ENCODE peak calls at places on chromosome 17, in six cellular contexts. D is SK-N-SH, N is neural progenitor cell, U is GM23338, A is hepatocyte, H is PC-3. G is an unnamed sample.

GRCh38 chr17:2566056-2566455 is 27.4 kb upstream of the PAFAH1B1 start:
- DNase-seq in D (no peak), N (no peak), U (no peak), A (no peak), H (no peak), G (no peak)

GRCh38 chr17:29855686-29856085 is 74.3 kb downstream of the SSH2 start:
- DNase-seq in D (no peak), N (no peak), U (no peak), A (no peak), H (no peak), G (no peak)

GRCh38 chr17:2894782-2895181 is 98.5 kb downstream of the RAP1GAP2 start:
- DNase-seq in D (no peak), N (no peak), U (no peak), A (peak; percentile 67), H (no peak), G (no peak)

GRCh38 chr17:32350662-32351418 is 883 bp downstream of the ZNF207 start:
- DNase-seq in D (peak; percentile 37), N (peak; percentile 50), U (peak; percentile 49), A (peak; percentile 71), H (peak; percentile 38), G (peak; percentile 72)

GRCh38 chr17:50583636-50584035 is 23.1 kb downstream of the CACNA1G start:
- DNase-seq in D (no peak), N (no peak), U (peak; percentile 51), A (no peak), H (no peak), G (no peak)

GRCh38 chr17:35907691-35908090 is 22.9 kb downstream of the RDM1 start:
- DNase-seq in D (no peak), N (no peak), U (no peak), A (no peak), H (no peak), G (no peak)

GRCh38 chr17:1714980-1715802 is 5.0 kb upstream of the TLCD2 start:
- DNase-seq in D (peak; percentile 62), N (peak; percentile 64), U (peak; percentile 74), A (peak; percentile 95), H (peak; percentile 86), G (no peak)

GRCh38 chr17:2089021-2089422 is 34.1 kb downstream of the HIC1 start:
- DNase-seq in D (no peak), N (no peak), U (no peak), A (no peak), H (no peak), G (no peak)

GRCh38 chr17:6240601-6241000 is 170.4 kb downstream of the WSCD1 start:
- DNase-seq in D (no peak), N (no peak), U (no peak), A (no peak), H (no peak), G (no peak)

GRCh38 chr17:81511800-81512559 is 619 bp downstream of the ACTG1 start:
- DNase-seq in D (no peak), N (no peak), U (no peak), A (no peak), H (no peak), G (peak; percentile 52)

GRCh38 chr17:390025-390424 is 37.4 kb upstream of the RPH3AL start:
- DNase-seq in D (no peak), N (no peak), U (no peak), A (no peak), H (no peak), G (no peak)

GRCh38 chr17:82835766-82836512 is 3.9 kb downstream of the ZNF750 start:
- DNase-seq in D (no peak), N (no peak), U (peak; percentile 39), A (no peak), H (no peak), G (no peak)

GRCh38 chr17:78324391-78325075 is 35.3 kb downstream of the SOCS3 start:
- DNase-seq in D (peak; percentile 89), N (peak; percentile 62), U (peak; percentile 71), A (peak; percentile 78), H (no peak), G (no peak)

GRCh38 chr17:36602924-36603384 is 1.6 kb downstream of the MRM1 start:
- DNase-seq in D (peak; percentile 88), N (peak; percentile 84), U (peak; percentile 84), A (peak; percentile 80), H (peak; percentile 72), G (peak; percentile 82)

GRCh38 chr17:7858487-7858832 is 657 bp downstream of the CYB5D1 start:
- DNase-seq in D (no peak), N (peak; percentile 88), U (peak; percentile 89), A (peak; percentile 73), H (peak; percentile 40), G (peak; percentile 83)

GRCh38 chr17:75828051-75828400 is 16.2 kb downstream of the UNC13D start:
- DNase-seq in D (no peak), N (no peak), U (peak; percentile 54), A (no peak), H (no peak), G (no peak)

GRCh38 chr17:62676952-62677596 is 49.6 kb downstream of the MRC2 start:
- DNase-seq in D (peak; percentile 33), N (no peak), U (no peak), A (no peak), H (no peak), G (no peak)

GRCh38 chr17:4881761-4882555 is 17.4 kb upstream of the C17orf107 start:
- DNase-seq in D (peak; percentile 76), N (peak; percentile 79), U (peak; percentile 93), A (peak; percentile 88), H (peak; percentile 67), G (peak; percentile 65)

GRCh38 chr17:43737722-43738121 is 20.9 kb downstream of the SOST start:
- DNase-seq in D (no peak), N (no peak), U (no peak), A (no peak), H (no peak), G (no peak)

GRCh38 chr17:65053354-65053881 is 3.1 kb downstream of the GNA13 start:
- DNase-seq in D (no peak), N (no peak), U (no peak), A (no peak), H (no peak), G (no peak)
- H3K27ac ChIP-seq in D (no peak overlapping the region), N (no peak overlapping the region), U (no peak overlapping the region), A (peak overlapping the region; percentile 100), H (no peak overlapping the region), G (peak overlapping the region; percentile 84)

DNA sequence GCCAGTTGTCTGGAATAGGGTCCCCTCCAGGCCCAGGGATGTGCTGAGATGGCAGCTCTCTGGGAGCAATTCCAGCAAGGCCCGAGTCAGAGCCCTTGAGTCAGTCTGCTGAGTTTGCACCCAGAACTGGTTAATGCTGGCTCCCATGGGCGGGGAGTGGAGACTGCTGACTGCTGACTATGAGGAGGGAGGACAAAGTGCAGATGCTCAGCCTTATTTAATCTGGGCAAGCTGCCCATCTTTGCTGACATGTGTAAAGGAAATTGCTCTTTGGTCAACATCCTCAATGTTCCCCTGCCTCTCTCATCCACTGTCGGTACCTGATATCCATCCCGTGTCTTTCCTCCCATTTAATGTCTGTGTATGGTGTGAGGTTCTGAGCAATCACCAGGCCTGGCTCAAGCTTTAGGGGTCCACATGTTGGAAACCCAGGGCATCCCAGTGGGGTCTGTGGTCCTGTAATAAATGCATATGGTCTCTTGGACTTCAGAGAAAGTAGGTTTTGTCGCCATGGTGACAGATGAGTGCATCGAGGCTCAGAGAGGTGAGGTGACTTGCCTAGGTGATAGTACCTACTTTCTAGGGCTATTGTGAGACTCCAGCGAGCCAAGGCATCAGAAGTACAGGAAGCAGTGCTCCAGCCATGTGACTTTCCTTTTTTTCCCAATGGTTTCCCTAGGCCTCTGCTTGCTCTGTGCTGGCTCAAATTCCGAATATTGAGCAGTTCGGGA is 20.0 kb upstream of the RNF135 start:
- DNase-seq in D (peak; percentile 78), N (no peak), U (no peak), A (peak; percentile 91), H (peak; percentile 46), G (no peak)
- TF ChIP-seq EZH2phosphoT487 in D (no peak), N (no peak), U (no peak), A (no peak), H (no peak), G (no peak)

GRCh38 chr17:64661981-64662773 is at the start of gene SMURF2:
- DNase-seq in D (peak; percentile 100), N (peak; percentile 90), U (peak; percentile 80), A (peak; percentile 90), H (peak; percentile 74), G (peak; percentile 88)
- TF ChIP-seq CTCF in D (peak; percentile 30), N (no peak), U (no peak), A (no peak), H (no peak), G (no peak)

DNA sequence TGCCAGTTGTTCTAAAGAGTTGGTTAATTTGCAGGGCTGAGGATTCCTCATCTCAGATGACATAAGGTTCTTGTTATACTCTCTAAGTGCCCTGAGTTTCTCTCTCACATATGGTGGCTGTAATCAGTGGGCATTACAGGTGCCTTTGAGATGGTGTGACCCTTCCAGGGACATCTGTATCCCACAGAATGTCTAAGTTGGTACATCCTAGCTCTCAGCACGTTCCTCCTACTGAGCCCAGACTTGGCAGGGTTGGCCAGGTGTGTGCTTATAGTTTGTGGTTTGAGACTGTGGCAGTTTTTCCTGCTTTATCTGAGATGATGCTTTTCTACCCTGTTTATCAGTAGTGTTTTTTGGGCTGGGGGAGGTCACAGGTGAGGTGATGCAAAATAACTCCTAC is 36.3 kb downstream of the SPECC1 start:
- DNase-seq in D (no peak), N (no peak), U (no peak), A (no peak), H (no peak), G (no peak)
- H3K27ac ChIP-seq in D (no peak overlapping the region), N (no peak overlapping the region), U (no peak overlapping the region), A (no peak overlapping the region), H (no peak overlapping the region), G (no peak overlapping the region)

DNA sequence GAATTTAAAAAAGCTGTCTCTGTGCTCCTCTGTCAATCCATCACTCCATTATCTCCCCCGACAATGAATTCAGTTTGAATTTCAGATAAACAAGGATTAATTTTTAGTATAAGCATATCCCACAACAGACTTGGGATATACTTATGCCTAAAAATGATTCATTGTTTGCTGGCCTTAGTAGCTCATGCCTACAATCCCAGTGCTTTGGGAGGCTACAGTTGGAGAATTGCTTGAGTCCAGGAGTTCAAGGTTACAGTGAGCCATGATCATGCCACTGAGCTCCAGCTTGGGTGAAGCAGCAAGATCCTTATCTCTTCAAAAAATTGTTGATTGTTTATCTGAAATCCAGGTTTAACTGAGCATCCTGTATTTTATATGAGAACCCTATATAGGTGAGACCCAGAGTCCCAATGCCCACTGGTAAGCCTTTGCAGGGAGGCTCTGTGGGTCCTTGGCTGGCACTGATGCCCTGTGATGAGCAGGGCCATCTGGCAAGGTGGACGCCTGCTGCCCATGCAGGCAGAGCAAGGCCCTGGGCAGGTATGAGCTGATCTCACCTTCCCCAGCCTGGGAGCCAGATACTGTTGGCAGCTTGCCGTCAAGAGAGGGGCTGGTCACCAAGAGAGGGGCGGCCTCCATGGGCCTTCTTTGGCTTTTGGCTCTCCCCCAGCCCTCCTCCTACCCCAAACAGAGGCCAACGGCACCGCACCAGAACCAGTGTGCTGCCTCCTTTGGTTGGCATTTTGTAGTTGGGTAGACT is 158.7 kb downstream of the SEC14L1 start:
- DNase-seq in D (no peak), N (no peak), U (no peak), A (no peak), H (no peak), G (no peak)
- TF ChIP-seq EZH2phosphoT487 in D (no peak), N (no peak), U (no peak), A (no peak), H (no peak), G (no peak)

GRCh38 chr17:27797390-27798091 is 2.8 kb downstream of the NOS2 start:
- DNase-seq in D (no peak), N (no peak), U (peak; percentile 64), A (peak; percentile 80), H (no peak), G (no peak)
- TF ChIP-seq CTCF in D (no peak), N (peak; percentile 33), U (peak; percentile 63), A (peak; percentile 7), H (peak; percentile 15), G (peak; percentile 43)